ENCODE peak calls at places on chromosomes 16 and 17, in seven cellular contexts. B, Z, A, U, C, E and O are unnamed samples.

GRCh38 chr16:21162661-21163151 is 4.2 kb downstream of the LDAF1 start:
- DNase-seq in C (peak; percentile 72), E (peak; percentile 33), B (no peak), U (no peak), A (no peak), Z (no peak), O (peak; percentile 38)

GRCh38 chr17:16935786-16936185 is 36.1 kb downstream of the TNFRSF13B start:
- DNase-seq in Z (no peak), A (no peak), C (no peak), U (peak; percentile 19), E (peak; percentile 7), B (no peak), O (no peak)

GRCh38 chr17:42409467-42410351 is 13.3 kb downstream of the CAVIN1 start:
- DNase-seq in A (no peak), U (no peak), E (peak; percentile 92), Z (no peak), C (peak; percentile 62), B (peak; percentile 89), O (peak; percentile 96)

GRCh38 chr16:70576431-70577255 is 53.0 kb downstream of the SF3B3 start:
- DNase-seq in Z (peak; percentile 62), A (no peak), B (peak; percentile 33), U (no peak), E (peak; percentile 13), C (no peak), O (no peak)

GRCh38 chr16:49194499-49195260 is 87.0 kb downstream of the CBLN1 start:
- DNase-seq in A (no peak), B (no peak), U (no peak), Z (no peak), E (no peak), C (no peak), O (no peak)

GRCh38 chr16:58128721-58129096 is 472 bp downstream of the CFAP20 start:
- DNase-seq in B (no peak), C (no peak), U (no peak), A (peak; percentile 70), E (no peak), Z (no peak), O (no peak)

GRCh38 chr16:85491798-85492616 is 121.1 kb upstream of the GSE1 start:
- DNase-seq in C (peak; percentile 84), E (peak; percentile 73), B (no peak), U (peak; percentile 89), Z (no peak), A (no peak), O (peak; percentile 86)

GRCh38 chr16:79334127-79334526 is 266.4 kb downstream of the MAF start:
- DNase-seq in B (peak; percentile 4), U (no peak), E (no peak), Z (no peak), C (no peak), A (no peak), O (no peak)

GRCh38 chr17:51258756-51259573 is 884 bp downstream of the MBTD1 start:
- DNase-seq in C (peak; percentile 11), B (peak; percentile 23), E (peak; percentile 21), U (peak; percentile 61), Z (no peak), A (no peak), O (peak; percentile 21)

GRCh38 chr16:31214705-31215286 is 877 bp downstream of the TRIM72 start:
- DNase-seq in A (peak; percentile 66), Z (no peak), E (no peak), U (no peak), C (no peak), B (no peak), O (peak; percentile 50)

GRCh38 chr17:2282297-2282873 is 21.2 kb downstream of the SMG6 start:
- DNase-seq in E (peak; percentile 30), B (peak; percentile 78), A (peak; percentile 61), Z (no peak), U (no peak), C (no peak), O (no peak)

GRCh38 chr16:50323335-50324011 is 45.3 kb downstream of the BRD7 start:
- DNase-seq in C (peak; percentile 9), Z (no peak), A (peak; percentile 36), B (peak; percentile 69), U (no peak), E (no peak), O (peak; percentile 25)

GRCh38 chr16:17457997-17458396 is 12.8 kb downstream of the XYLT1 start:
- DNase-seq in Z (no peak), B (no peak), E (no peak), C (no peak), A (no peak), U (no peak), O (no peak)
- H3K4me1 ChIP-seq in Z (peaks cover 33% of the 10 kb centered on the region), B (no peaks in the 10 kb centered on the region), E (no peaks in the 10 kb centered on the region), C (no peaks in the 10 kb centered on the region), A (no peaks in the 10 kb centered on the region), U (no peaks in the 10 kb centered on the region), O (no peaks in the 10 kb centered on the region)

DNA sequence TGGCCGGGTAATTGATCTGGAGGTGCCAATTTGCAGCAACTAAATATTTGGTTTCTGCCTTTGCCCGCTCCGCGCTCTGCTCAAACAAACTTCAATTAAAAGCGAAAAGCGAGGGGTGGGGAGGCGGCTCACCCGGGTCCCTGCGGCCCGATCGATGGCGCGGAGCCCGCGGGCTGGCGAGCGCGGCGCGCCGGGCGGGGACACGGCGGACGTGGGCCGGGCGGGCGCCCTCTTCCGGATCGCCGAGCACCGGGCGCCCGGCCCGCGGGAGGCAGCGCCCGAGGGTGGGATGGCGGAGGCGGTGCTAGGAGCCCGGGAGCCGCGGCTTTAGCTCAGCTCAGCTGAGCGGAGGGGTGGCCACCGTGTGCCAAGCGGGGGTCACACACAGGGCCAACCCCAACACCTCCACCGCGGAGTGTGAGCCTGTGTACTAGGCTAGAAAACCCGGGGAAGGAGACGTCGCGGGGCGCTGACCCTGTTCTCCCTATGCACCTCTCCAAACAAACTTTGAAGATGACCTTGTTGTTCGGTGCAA is 32.2 kb downstream of the DCAKD start:
- DNase-seq in U (no peak), E (no peak), Z (no peak), C (peak; percentile 45), A (peak; percentile 91), B (peak; percentile 45), O (peak; percentile 21)
- TF ChIP-seq CTCF in U (peak; percentile 57), E (peak; percentile 60), Z (peak; percentile 35), C (peak; percentile 65), A (peak; percentile 45), B (peak; percentile 95), O (peak; percentile 47)

DNA sequence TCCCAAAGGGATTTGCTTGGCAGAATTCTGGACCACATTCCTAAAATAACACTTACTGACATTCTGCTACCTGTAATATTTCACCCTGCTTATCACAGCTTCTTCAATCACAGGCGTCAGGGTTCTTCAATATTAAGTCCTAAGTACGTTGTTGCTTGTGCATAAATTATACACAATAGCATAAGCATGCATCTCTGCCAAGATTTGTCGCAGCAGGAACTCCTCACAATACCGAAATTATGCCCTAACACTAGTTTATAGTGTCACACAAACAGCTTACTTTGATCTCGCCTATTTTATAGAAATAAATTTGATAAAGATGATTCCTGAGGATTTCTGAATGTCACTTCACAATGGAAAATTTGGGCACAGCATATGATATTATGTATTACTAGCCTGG is 48.8 kb downstream of the UBE2G1 start:
- DNase-seq in B (no peak), A (no peak), E (no peak), Z (no peak), C (no peak), U (no peak), O (no peak)
- H3K4me1 ChIP-seq in B (peaks cover 32% of the 10 kb centered on the region), A (peaks cover 12% of the 10 kb centered on the region), E (no peaks in the 10 kb centered on the region), Z (peaks cover 16% of the 10 kb centered on the region), C (peaks cover 7% of the 10 kb centered on the region), U (no peaks in the 10 kb centered on the region), O (peaks cover 76% of the 10 kb centered on the region)

GRCh38 chr17:35898283-35899070 is 18.3 kb upstream of the CCL5 start:
- DNase-seq in E (no peak), C (no peak), U (no peak), Z (no peak), A (no peak), B (peak; percentile 40), O (no peak)
- TF ChIP-seq CTCF in E (no peak), C (no peak), U (no peak), Z (no peak), A (no peak), B (no peak), O (no peak)